ENCODE peak calls at places on chromosomes 7 and 10, in nine cellular contexts. V is cardiac fibroblast; L is activated CD4-positive, alpha-beta T cell treated with anti-CD3 and anti-CD28 coated beads, Interleukin-2, amount 10 ng/mL, durations not matched to agents 7 days and 5 days; S is AG20443; H is Peyer's patch; M is NCI-H82; W is NCI-H2081; A is BJ; E is skeletal muscle cell. Z is an unnamed sample.

GRCh38 chr7:91634485-91635177 is 245.9 kb downstream of the MTERF1 start:
- DNase-seq in V (no peak), L (no peak), S (no peak), H (no peak), M (no peak), W (peak; percentile 100), A (no peak), E (no peak), Z (no peak)

GRCh38 chr10:28991738-28992270 is 297.1 kb upstream of the LYZL1 start:
- DNase-seq in V (peak; percentile 66), L (peak; percentile 37), S (peak; percentile 32), H (no peak), M (peak; percentile 67), W (peak; percentile 51), A (no peak), E (no peak), Z (peak; percentile 11)

GRCh38 chr10:3755440-3756359 is 29.3 kb downstream of the KLF6 start:
- DNase-seq in V (peak; percentile 82), L (peak; percentile 4), S (peak; percentile 40), H (no peak), M (no peak), W (no peak), A (no peak), E (no peak), Z (no peak)

GRCh38 chr10:12406764-12407400 is 57.5 kb downstream of the CAMK1D start:
- DNase-seq in V (no peak), L (no peak), S (no peak), H (peak; percentile 4), M (no peak), W (no peak), A (no peak), E (no peak), Z (no peak)

GRCh38 chr10:98041352-98042043 is 11.1 kb upstream of the CRTAC1 start:
- DNase-seq in V (peak; percentile 68), L (peak; percentile 45), S (peak; percentile 80), H (peak; percentile 22), M (peak; percentile 80), W (peak; percentile 48), A (no peak), E (no peak), Z (peak; percentile 52)

GRCh38 chr10:127612-128432 is 7.4 kb upstream of the ZMYND11 start:
- DNase-seq in V (no peak), L (peak; percentile 50), S (no peak), H (peak; percentile 69), M (no peak), W (no peak), A (no peak), E (no peak), Z (no peak)

GRCh38 chr10:131115321-131115720 is 196.2 kb downstream of the TCERG1L start:
- DNase-seq in V (no peak), L (no peak), S (no peak), H (no peak), M (no peak), W (no peak), A (no peak), E (no peak), Z (no peak)

GRCh38 chr7:106386958-106387357 is 102.2 kb upstream of the NAMPT start:
- DNase-seq in V (no peak), L (no peak), S (no peak), H (no peak), M (no peak), W (no peak), A (no peak), E (no peak), Z (no peak)

GRCh38 chr10:24887855-24888231 is 64.6 kb downstream of the PRTFDC1 start:
- DNase-seq in V (no peak), L (no peak), S (no peak), H (no peak), M (no peak), W (no peak), A (no peak), E (no peak), Z (no peak)

GRCh38 chr10:70442332-70442988 is 979 bp upstream of the NODAL start:
- DNase-seq in V (no peak), L (no peak), S (no peak), H (no peak), M (no peak), W (no peak), A (no peak), E (no peak), Z (no peak)

GRCh38 chr7:151351967-151352366 is 10.4 kb downstream of the NUB1 start:
- DNase-seq in V (no peak), L (peak; percentile 78), S (no peak), H (peak; percentile 52), M (no peak), W (no peak), A (no peak), E (no peak), Z (no peak)

GRCh38 chr7:93799750-93800357 is 90.7 kb downstream of the TFPI2 start:
- DNase-seq in V (peak; percentile 56), L (no peak), S (peak; percentile 25), H (no peak), M (peak; percentile 64), W (peak; percentile 17), A (no peak), E (no peak), Z (peak; percentile 16)